ENCODE peak calls at places on chromosome 9, in five cellular contexts. B, H, Y, W and X are unnamed samples.

GRCh38 chr9:75866273-75866871 is 24.1 kb upstream of the PCSK5 start:
- DNase-seq in H (no peak), B (no peak), Y (peak), W (no peak), X (no peak)

GRCh38 chr9:30799527-30800101 is 1584.8 kb upstream of the ACO1 start:
- DNase-seq in H (no peak), W (no peak), Y (no peak), B (no peak), X (no peak)

GRCh38 chr9:88730780-88731179 is 195.8 kb downstream of the NXNL2 start:
- DNase-seq in B (no peak), Y (no peak), W (no peak), H (no peak), X (no peak)

GRCh38 chr9:26684029-26684428 is 208.6 kb downstream of the CAAP1 start:
- DNase-seq in B (no peak), W (no peak), H (no peak), Y (no peak), X (no peak)

GRCh38 chr9:99497641-99498040 is 275.6 kb downstream of the SEC61B start:
- DNase-seq in B (no peak), H (no peak), W (no peak), Y (no peak), X (no peak)

GRCh38 chr9:94002316-94003140 is 47.4 kb upstream of the BARX1 start:
- DNase-seq in B (no peak), Y (peak), H (no peak), W (peak), X (peak)

GRCh38 chr9:110104201-110104845 is 103.6 kb downstream of the C9orf152 start:
- DNase-seq in H (no peak), B (no peak), W (no peak), Y (peak), X (no peak)

GRCh38 chr9:22103650-22104575 is 94.8 kb upstream of the CDKN2B start:
- DNase-seq in H (no peak), Y (peak), W (no peak), B (no peak), X (no peak)

GRCh38 chr9:131809941-131810344 is 70.1 kb upstream of the RAPGEF1 start:
- DNase-seq in W (no peak), B (no peak), Y (peak), H (no peak), X (peak)